ENCODE peak calls at places on chromosomes 16 and 17, in nine cellular contexts. S is lower lobe of right lung; E is OCI-LY7; H is cardiac muscle cell; Z is GM23338; B is CD8-positive, alpha-beta T cell; T is dorsolateral prefrontal cortex; I is HFF-Myc; R is body of pancreas. W is an unnamed sample.
A peak's percentile ranks its signal among the peaks of the same experiment; 100 is the strongest.

GRCh38 chr16:17345043-17345442 is 125.7 kb downstream of the XYLT1 start:
- DNase-seq in E (no peak), S (no peak), B (no peak), R (peak; percentile 45), Z (no peak), H (no peak), T (no peak), I (no peak), W (no peak)

GRCh38 chr17:71084838-71085237 is 915.5 kb downstream of the KCNJ2 start:
- DNase-seq in E (no peak), Z (no peak), B (no peak), T (no peak), R (no peak), H (no peak), S (no peak), I (no peak), W (no peak)

GRCh38 chr16:88194397-88195020 is 188.2 kb upstream of the ZNF469 start:
- DNase-seq in I (no peak), R (peak; percentile 53), Z (peak; percentile 10), S (no peak), H (no peak), E (no peak), B (no peak), T (no peak), W (no peak)

GRCh38 chr16:69329369-69330285 is 761 bp downstream of the PDF start:
- DNase-seq in R (peak; percentile 49), T (no peak), B (peak; percentile 30), Z (peak; percentile 45), I (no peak), S (no peak), H (no peak), E (peak; percentile 59), W (no peak)

GRCh38 chr17:28097254-28097653 is 54.8 kb downstream of the NLK start:
- DNase-seq in I (no peak), R (no peak), E (no peak), H (no peak), B (no peak), Z (no peak), S (no peak), T (no peak), W (no peak)

GRCh38 chr17:27489045-27489715 is 32.9 kb downstream of the KSR1 start:
- DNase-seq in S (peak; percentile 90), E (no peak), I (no peak), T (no peak), H (no peak), Z (no peak), R (peak; percentile 56), B (no peak), W (no peak)

GRCh38 chr16:13391337-13391736 is 489.9 kb downstream of the SHISA9 start:
- DNase-seq in H (no peak), E (peak; percentile 91), S (no peak), B (no peak), I (no peak), R (no peak), T (no peak), Z (no peak), W (no peak)

GRCh38 chr17:58136669-58137279 is 11.4 kb upstream of the OR4D1 start:
- DNase-seq in H (peak; percentile 34), I (no peak), S (no peak), T (no peak), R (no peak), Z (peak; percentile 62), B (no peak), E (peak; percentile 44), W (no peak)

GRCh38 chr17:12958786-12959185 is 59.0 kb downstream of the ELAC2 start:
- DNase-seq in R (no peak), E (no peak), S (no peak), Z (no peak), H (no peak), T (no peak), B (no peak), I (no peak), W (peak; percentile 63)

GRCh38 chr16:86026136-86026905 is 127.4 kb downstream of the IRF8 start:
- DNase-seq in I (no peak), E (no peak), R (no peak), B (no peak), T (no peak), H (no peak), S (no peak), Z (no peak), W (no peak)

GRCh38 chr17:50719144-50719923 is at the start of gene LUC7L3:
- DNase-seq in B (peak; percentile 92), S (peak; percentile 96), Z (peak; percentile 95), H (peak; percentile 95), R (peak; percentile 94), I (peak; percentile 71), T (peak; percentile 94), E (peak; percentile 95), W (peak; percentile 80)

GRCh38 chr16:75265911-75266701 is 14.7 kb upstream of the BCAR1 start:
- DNase-seq in H (peak; percentile 91), R (peak; percentile 90), S (peak; percentile 83), E (peak; percentile 53), B (no peak), T (peak; percentile 73), I (no peak), Z (peak; percentile 92), W (no peak)

GRCh38 chr17:71409137-71409536 is 711.7 kb upstream of the SOX9 start:
- DNase-seq in T (no peak), I (no peak), S (no peak), B (no peak), Z (no peak), H (no peak), R (no peak), E (no peak), W (no peak)

GRCh38 chr17:41547921-41548843 is 20.1 kb upstream of the KRT19 start:
- DNase-seq in T (no peak), Z (no peak), B (no peak), S (peak; percentile 67), R (peak; percentile 55), H (no peak), E (no peak), I (peak; percentile 91), W (peak; percentile 98)

GRCh38 chr16:35492225-35492624 is 2032.8 kb downstream of the TP53TG3F start:
- DNase-seq in R (no peak), T (no peak), S (no peak), E (no peak), I (no peak), H (no peak), B (no peak), Z (no peak), W (no peak)

GRCh38 chr17:40903129-40903847 is 18.2 kb upstream of the KRT20 start:
- DNase-seq in I (peak; percentile 53), T (no peak), R (no peak), Z (no peak), E (no peak), S (no peak), B (no peak), H (no peak), W (no peak)

GRCh38 chr17:5539286-5539685 is 45.0 kb downstream of the NLRP1 start:
- DNase-seq in S (no peak), T (no peak), E (no peak), I (no peak), R (no peak), Z (no peak), H (no peak), B (no peak), W (no peak)

GRCh38 chr17:1365445-1366039 is 34.5 kb downstream of the YWHAE start:
- DNase-seq in B (peak; percentile 41), T (no peak), H (peak; percentile 80), S (peak; percentile 58), R (peak; percentile 67), I (peak; percentile 53), E (peak; percentile 81), Z (peak; percentile 92), W (peak; percentile 43)
- H3K4me3 ChIP-seq in B (no peak overlapping the region), T (peak overlapping the region; percentile 38), H (no peak overlapping the region), S (no peak overlapping the region), R (no peak overlapping the region), I (no peak overlapping the region), E (no peak overlapping the region), Z (no peak overlapping the region), W (no peak overlapping the region)

GRCh38 chr16:4403133-4403949 is 13.1 kb downstream of the CORO7 start:
- DNase-seq in I (no peak), T (no peak), H (no peak), Z (no peak), S (peak; percentile 48), E (no peak), R (no peak), B (no peak), W (no peak)

GRCh38 chr16:4401510-4401909 is 14.9 kb downstream of the CORO7 start:
- DNase-seq in S (no peak), B (no peak), H (no peak), T (no peak), E (no peak), I (no peak), R (no peak), Z (no peak), W (no peak)

GRCh38 chr16:4404247-4404966 is 12.0 kb downstream of the CORO7 start:
- DNase-seq in I (no peak), S (peak; percentile 49), H (peak; percentile 72), R (no peak), B (no peak), T (no peak), Z (peak; percentile 96), E (peak; percentile 49), W (no peak)

GRCh38 chr16:4401094-4401501 is 15.3 kb downstream of the CORO7 start:
- DNase-seq in S (no peak), I (no peak), H (no peak), Z (no peak), E (no peak), T (no peak), R (no peak), B (no peak), W (no peak)

DNA sequence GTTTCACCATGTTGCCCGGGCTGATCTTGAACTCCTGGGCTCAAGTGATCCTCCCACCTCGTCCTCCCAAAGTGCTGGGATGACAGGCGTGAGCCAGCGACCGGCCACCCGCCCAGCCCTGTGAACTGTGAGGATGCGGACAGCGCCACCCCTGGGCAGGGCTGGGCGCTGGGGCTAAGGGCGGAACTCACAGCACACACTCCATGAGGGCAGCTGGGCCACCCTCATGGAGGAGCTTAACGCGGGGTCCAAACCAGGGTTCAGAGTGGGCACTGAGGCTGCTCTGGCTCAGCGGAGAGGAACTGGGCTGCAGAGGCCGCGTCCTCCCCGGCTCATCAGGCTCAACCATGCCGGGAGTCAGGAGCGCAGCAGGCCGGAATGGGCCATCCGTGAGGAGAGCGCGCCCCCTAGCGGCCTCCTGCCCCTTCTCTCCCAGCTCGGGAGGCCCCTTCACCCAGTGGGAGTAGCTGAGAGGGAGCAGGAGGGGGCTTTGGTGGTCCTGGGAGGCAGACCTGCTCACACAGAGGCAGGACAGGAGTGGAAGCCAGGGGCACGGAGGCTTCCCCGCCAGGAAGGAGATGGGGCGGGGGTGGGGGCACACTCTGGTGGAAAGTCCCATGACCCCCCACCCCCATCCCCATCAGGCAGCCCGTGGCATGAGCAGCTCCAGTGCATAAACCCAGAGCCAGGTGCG is 13.8 kb downstream of the CORO7 start:
- DNase-seq in T (peak; percentile 89), Z (peak; percentile 91), R (peak; percentile 84), B (peak; percentile 50), S (peak; percentile 89), H (peak; percentile 92), E (peak; percentile 77), I (no peak), W (no peak)
- H3K4me3 ChIP-seq in T (no peak overlapping the region), Z (no peak overlapping the region), R (no peak overlapping the region), B (no peak overlapping the region), S (no peak overlapping the region), H (no peak overlapping the region), E (no peak overlapping the region), I (no peak overlapping the region), W (peak overlapping the region; percentile 6)

GRCh38 chr16:51150159-51150893 is 744 bp downstream of the SALL1 start:
- DNase-seq in I (no peak), E (no peak), H (peak; percentile 53), S (no peak), T (no peak), B (no peak), R (no peak), Z (peak; percentile 57), W (no peak)
- H3K4me3 ChIP-seq in I (peak overlapping the region; percentile 85), E (no peak overlapping the region), H (peak overlapping the region; percentile 68), S (no peak overlapping the region), T (peak overlapping the region; percentile 85), B (no peak overlapping the region), R (peak overlapping the region; percentile 17), Z (peak overlapping the region; percentile 94), W (peak overlapping the region; percentile 76)

GRCh38 chr16:89775223-89775622 is 41.2 kb downstream of the FANCA start:
- DNase-seq in B (no peak), H (no peak), S (no peak), I (no peak), E (no peak), T (no peak), Z (no peak), R (no peak), W (no peak)
- H3K4me3 ChIP-seq in B (no peak overlapping the region), H (no peak overlapping the region), S (no peak overlapping the region), I (no peak overlapping the region), E (no peak overlapping the region), T (no peak overlapping the region), Z (no peak overlapping the region), R (no peak overlapping the region), W (no peak overlapping the region)

W was measured in skeletal muscle cell.